ENCODE peak calls at places on chromosomes 12 and 14, in four cellular contexts. One of them, this sample, is unnamed.

GRCh38 chr14:104967414-104968152 is 10.6 kb downstream of the AHNAK2 start:
- DNase-seq in endodermal cell: peak
- DNase-seq in IMR-90: no peak
- DNase-seq in colonic mucosa: peak
- DNase-seq in this sample: peak

GRCh38 chr14:20775043-20775442 is 6.0 kb upstream of the RNASE6 start:
- DNase-seq in endodermal cell: no peak
- DNase-seq in IMR-90: no peak
- DNase-seq in colonic mucosa: no peak
- DNase-seq in this sample: no peak

GRCh38 chr12:16881986-16882385 is 276.0 kb upstream of the LMO3 start:
- DNase-seq in endodermal cell: no peak
- DNase-seq in IMR-90: no peak
- DNase-seq in colonic mucosa: no peak
- DNase-seq in this sample: no peak

GRCh38 chr14:105168496-105168978 is at the start of gene JAG2:
- DNase-seq in endodermal cell: peak
- DNase-seq in IMR-90: no peak
- DNase-seq in colonic mucosa: peak
- DNase-seq in this sample: peak

GRCh38 chr14:63701614-63702291 is 26.1 kb downstream of the SGPP1 start:
- DNase-seq in endodermal cell: no peak
- DNase-seq in IMR-90: no peak
- DNase-seq in colonic mucosa: no peak
- DNase-seq in this sample: no peak

GRCh38 chr12:125111403-125111802 is 46.2 kb downstream of the AACS start:
- DNase-seq in endodermal cell: no peak
- DNase-seq in IMR-90: peak
- DNase-seq in colonic mucosa: no peak
- DNase-seq in this sample: no peak

GRCh38 chr14:95507174-95507573 is 9.3 kb downstream of the SYNE3 start:
- DNase-seq in endodermal cell: no peak
- DNase-seq in IMR-90: peak
- DNase-seq in colonic mucosa: peak
- DNase-seq in this sample: no peak

GRCh38 chr12:442235-442884 is 17.4 kb upstream of the B4GALNT3 start:
- DNase-seq in endodermal cell: peak
- DNase-seq in IMR-90: peak
- DNase-seq in colonic mucosa: peak
- DNase-seq in this sample: peak

GRCh38 chr12:49622501-49623141 is 740 bp upstream of the PRPF40B start:
- DNase-seq in endodermal cell: peak
- DNase-seq in IMR-90: peak
- DNase-seq in colonic mucosa: peak
- DNase-seq in this sample: no peak

GRCh38 chr12:26195250-26195640 is at the start of gene SSPN:
- DNase-seq in endodermal cell: peak
- DNase-seq in IMR-90: peak
- DNase-seq in colonic mucosa: peak
- DNase-seq in this sample: peak

GRCh38 chr14:82905762-82906161 is 1372.1 kb upstream of the SEL1L start:
- DNase-seq in endodermal cell: no peak
- DNase-seq in IMR-90: no peak
- DNase-seq in colonic mucosa: no peak
- DNase-seq in this sample: no peak

GRCh38 chr14:51304956-51305355 is 64.9 kb downstream of the TMX1 start:
- DNase-seq in endodermal cell: no peak
- DNase-seq in IMR-90: peak
- DNase-seq in colonic mucosa: no peak
- DNase-seq in this sample: no peak

GRCh38 chr14:91127411-91127810 is 13.5 kb downstream of the DGLUCY start:
- DNase-seq in endodermal cell: no peak
- DNase-seq in IMR-90: no peak
- DNase-seq in colonic mucosa: peak
- DNase-seq in this sample: no peak

GRCh38 chr12:123655420-123655819 is 15.5 kb upstream of the TCTN2 start:
- DNase-seq in endodermal cell: no peak
- DNase-seq in IMR-90: no peak
- DNase-seq in colonic mucosa: no peak
- DNase-seq in this sample: no peak

GRCh38 chr14:105075364-105076295 is 10.4 kb upstream of the GPR132 start:
- DNase-seq in endodermal cell: peak
- DNase-seq in IMR-90: peak
- DNase-seq in colonic mucosa: peak
- DNase-seq in this sample: peak

GRCh38 chr14:92890830-92891598 is 31.9 kb upstream of the CHGA start:
- DNase-seq in endodermal cell: no peak
- DNase-seq in IMR-90: no peak
- DNase-seq in colonic mucosa: no peak
- DNase-seq in this sample: no peak

GRCh38 chr14:79404874-79405273 is 806.4 kb downstream of the DIO2 start:
- DNase-seq in endodermal cell: no peak
- DNase-seq in IMR-90: peak
- DNase-seq in colonic mucosa: no peak
- DNase-seq in this sample: no peak

GRCh38 chr12:30820406-30820946 is 65.7 kb upstream of the CAPRIN2 start:
- DNase-seq in endodermal cell: peak
- DNase-seq in IMR-90: no peak
- DNase-seq in colonic mucosa: no peak
- DNase-seq in this sample: no peak

GRCh38 chr12:95553202-95553943 is 2.1 kb upstream of the USP44 start:
- DNase-seq in endodermal cell: no peak
- DNase-seq in IMR-90: no peak
- DNase-seq in colonic mucosa: no peak
- DNase-seq in this sample: no peak

GRCh38 chr14:23695220-23695999 is 59.2 kb downstream of the DHRS2 start:
- DNase-seq in endodermal cell: peak
- DNase-seq in IMR-90: no peak
- DNase-seq in colonic mucosa: no peak
- DNase-seq in this sample: peak

GRCh38 chr14:96648506-96649326 is 146.5 kb downstream of the PAPOLA start:
- DNase-seq in endodermal cell: no peak
- DNase-seq in IMR-90: no peak
- DNase-seq in colonic mucosa: no peak
- DNase-seq in this sample: no peak

GRCh38 chr14:36223558-36223957 is 47.0 kb upstream of the PTCSC3 start:
- DNase-seq in endodermal cell: no peak
- DNase-seq in IMR-90: no peak
- DNase-seq in colonic mucosa: no peak
- DNase-seq in this sample: no peak

GRCh38 chr12:78559441-78559840 is 305.1 kb upstream of the SYT1 start:
- DNase-seq in endodermal cell: no peak
- DNase-seq in IMR-90: peak
- DNase-seq in colonic mucosa: no peak
- DNase-seq in this sample: no peak

GRCh38 chr12:40825156-40825555 is 132.9 kb downstream of the CNTN1 start:
- DNase-seq in endodermal cell: no peak
- DNase-seq in IMR-90: no peak
- DNase-seq in colonic mucosa: no peak
- DNase-seq in this sample: no peak

GRCh38 chr12:125873031-125873430 is 807.8 kb downstream of the AACS start:
- DNase-seq in endodermal cell: no peak
- DNase-seq in IMR-90: no peak
- DNase-seq in colonic mucosa: no peak
- DNase-seq in this sample: no peak

GRCh38 chr14:92035890-92036289 is 4.0 kb downstream of the TRIP11 start:
- DNase-seq in endodermal cell: no peak
- DNase-seq in IMR-90: no peak
- DNase-seq in colonic mucosa: no peak
- DNase-seq in this sample: no peak

DNA sequence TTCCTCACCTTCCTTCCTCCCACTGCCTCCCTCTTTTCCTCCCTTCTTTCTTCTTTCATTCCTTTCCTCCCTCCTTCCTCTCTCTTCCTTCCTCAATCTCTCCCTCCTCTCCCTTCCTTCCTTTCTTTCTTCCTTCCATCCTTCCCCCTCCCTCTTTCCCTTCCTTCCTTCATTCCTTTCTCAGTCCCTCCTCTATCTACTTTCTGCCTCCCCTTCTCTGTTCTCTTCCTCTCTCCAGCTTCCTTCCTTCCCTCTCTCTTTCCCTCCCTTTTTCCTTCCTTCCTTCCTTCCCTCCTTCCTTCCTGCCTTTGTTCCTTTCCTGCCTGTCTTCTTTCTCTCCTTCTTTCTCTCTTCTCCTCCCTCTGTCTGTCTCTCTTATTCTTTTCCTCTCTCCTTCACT is 16.1 kb downstream of the ASCL1 start:
- DNase-seq in endodermal cell: no peak
- DNase-seq in IMR-90: no peak
- DNase-seq in colonic mucosa: no peak
- DNase-seq in this sample: no peak
- TF ChIP-seq CTCF in endodermal cell: no peak
- TF ChIP-seq CTCF in IMR-90: no peak
- TF ChIP-seq CTCF in colonic mucosa: no peak
- TF ChIP-seq CTCF in this sample: no peak

DNA sequence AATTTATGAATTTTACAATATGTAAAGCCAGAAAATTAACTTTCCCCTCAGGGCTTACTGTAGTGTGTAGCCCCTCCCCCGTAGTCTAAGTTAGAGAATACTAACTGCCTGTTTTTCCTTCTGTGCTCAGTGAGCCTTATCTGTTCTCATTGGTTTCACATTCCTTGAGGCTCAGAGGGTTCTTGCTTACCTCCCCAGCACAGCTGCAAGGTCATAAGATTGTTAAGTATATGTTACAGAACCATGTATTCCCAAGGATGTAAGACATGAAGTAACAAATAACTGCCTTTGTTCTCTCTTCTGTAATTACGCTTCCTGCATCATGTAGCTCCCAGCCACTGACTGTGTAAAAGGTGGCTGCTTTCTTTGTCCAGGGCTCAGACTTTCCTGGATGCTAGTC is 1351.1 kb downstream of the TMEM121 start:
- DNase-seq in endodermal cell: no peak
- DNase-seq in IMR-90: no peak
- DNase-seq in colonic mucosa: no peak
- DNase-seq in this sample: no peak
- TF ChIP-seq CTCF in endodermal cell: no peak
- TF ChIP-seq CTCF in IMR-90: no peak
- TF ChIP-seq CTCF in colonic mucosa: no peak
- TF ChIP-seq CTCF in this sample: no peak

DNA sequence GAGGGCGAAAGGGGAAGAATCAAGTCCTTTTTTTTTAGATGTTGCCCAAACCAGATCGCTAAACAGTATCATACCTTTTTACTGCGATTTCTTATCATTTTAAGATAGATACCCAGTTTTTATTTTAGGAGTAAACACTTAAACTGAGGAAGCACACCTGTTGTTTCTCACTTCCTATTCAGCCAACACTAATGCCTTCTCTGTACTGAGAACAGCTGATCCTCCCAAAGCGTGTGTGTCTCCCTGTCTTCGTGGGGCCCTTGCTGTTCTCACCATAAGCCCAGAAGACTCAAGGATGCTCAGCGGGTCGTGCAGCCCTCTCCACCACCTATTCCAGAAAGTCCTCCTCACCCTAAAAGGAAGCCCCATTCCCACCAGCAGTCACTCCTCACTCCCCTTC is 14.8 kb downstream of the PPP2R5C start:
- DNase-seq in endodermal cell: no peak
- DNase-seq in IMR-90: no peak
- DNase-seq in colonic mucosa: no peak
- DNase-seq in this sample: no peak
- TF ChIP-seq CTCF in endodermal cell: no peak
- TF ChIP-seq CTCF in IMR-90: no peak
- TF ChIP-seq CTCF in colonic mucosa: no peak
- TF ChIP-seq CTCF in this sample: no peak

GRCh38 chr14:74945852-74946658 is 9.3 kb downstream of the PGF start:
- DNase-seq in endodermal cell: peak
- DNase-seq in IMR-90: peak
- DNase-seq in colonic mucosa: peak
- DNase-seq in this sample: peak

GRCh38 chr14:74948228-74949175 is 6.9 kb downstream of the PGF start:
- DNase-seq in endodermal cell: no peak
- DNase-seq in IMR-90: no peak
- DNase-seq in colonic mucosa: no peak
- DNase-seq in this sample: no peak

GRCh38 chr14:74945261-74945851 is 10.0 kb downstream of the PGF start:
- DNase-seq in endodermal cell: peak
- DNase-seq in IMR-90: no peak
- DNase-seq in colonic mucosa: no peak
- DNase-seq in this sample: peak

GRCh38 chr14:74947353-74948227 is 7.8 kb downstream of the PGF start:
- DNase-seq in endodermal cell: no peak
- DNase-seq in IMR-90: no peak
- DNase-seq in colonic mucosa: no peak
- DNase-seq in this sample: no peak

GRCh38 chr14:74946659-74947281 is 8.6 kb downstream of the PGF start:
- DNase-seq in endodermal cell: no peak
- DNase-seq in IMR-90: no peak
- DNase-seq in colonic mucosa: no peak
- DNase-seq in this sample: no peak
- TF ChIP-seq CTCF in endodermal cell: peak
- TF ChIP-seq CTCF in IMR-90: no peak
- TF ChIP-seq CTCF in colonic mucosa: no peak
- TF ChIP-seq CTCF in this sample: peak

GRCh38 chr14:39417014-39417413 is 15.2 kb downstream of the FBXO33 start:
- DNase-seq in endodermal cell: peak
- DNase-seq in IMR-90: no peak
- DNase-seq in colonic mucosa: no peak
- DNase-seq in this sample: no peak
- TF ChIP-seq CTCF in endodermal cell: peak
- TF ChIP-seq CTCF in IMR-90: no peak
- TF ChIP-seq CTCF in colonic mucosa: no peak
- TF ChIP-seq CTCF in this sample: no peak

GRCh38 chr12:131835616-131836171 is 7.5 kb downstream of the MMP17 start:
- DNase-seq in endodermal cell: no peak
- DNase-seq in IMR-90: no peak
- DNase-seq in colonic mucosa: no peak
- DNase-seq in this sample: no peak

GRCh38 chr12:131833896-131834641 is 5.9 kb downstream of the MMP17 start:
- DNase-seq in endodermal cell: peak
- DNase-seq in IMR-90: peak
- DNase-seq in colonic mucosa: no peak
- DNase-seq in this sample: peak

GRCh38 chr12:131836714-131837397 is 8.7 kb downstream of the MMP17 start:
- DNase-seq in endodermal cell: no peak
- DNase-seq in IMR-90: no peak
- DNase-seq in colonic mucosa: no peak
- DNase-seq in this sample: no peak

GRCh38 chr12:131834798-131835615 is 6.8 kb downstream of the MMP17 start:
- DNase-seq in endodermal cell: no peak
- DNase-seq in IMR-90: no peak
- DNase-seq in colonic mucosa: no peak
- DNase-seq in this sample: no peak

GRCh38 chr12:131836193-131836592 is 8.0 kb downstream of the MMP17 start:
- DNase-seq in endodermal cell: no peak
- DNase-seq in IMR-90: peak
- DNase-seq in colonic mucosa: no peak
- DNase-seq in this sample: no peak
- TF ChIP-seq CTCF in endodermal cell: peak
- TF ChIP-seq CTCF in IMR-90: peak
- TF ChIP-seq CTCF in colonic mucosa: no peak
- TF ChIP-seq CTCF in this sample: no peak

GRCh38 chr12:115857160-115857920 is 420.2 kb downstream of the MED13L start:
- DNase-seq in endodermal cell: peak
- DNase-seq in IMR-90: no peak
- DNase-seq in colonic mucosa: no peak
- DNase-seq in this sample: no peak
- TF ChIP-seq CTCF in endodermal cell: peak
- TF ChIP-seq CTCF in IMR-90: no peak
- TF ChIP-seq CTCF in colonic mucosa: no peak
- TF ChIP-seq CTCF in this sample: no peak

This sample was measured in glutamatergic neuron.